ENCODE peak calls at places on chromosomes 4 and X, in five cellular contexts. One of them, this sample, is unnamed.

GRCh38 chrX:72735561-72735960 is 21.5 kb upstream of the PHKA1 start:
- DNase-seq in H9: no peak
- DNase-seq in neuronal stem cell: no peak
- DNase-seq in mesenchymal stem cell: no peak
- DNase-seq in H1: no peak
- DNase-seq in this sample: no peak

GRCh38 chr4:6421397-6421796 is 51.0 kb downstream of the PPP2R2C start:
- DNase-seq in H9: no peak
- DNase-seq in neuronal stem cell: no peak
- DNase-seq in mesenchymal stem cell: no peak
- DNase-seq in H1: no peak
- DNase-seq in this sample: no peak

GRCh38 chr4:147355849-147356248 is 125.0 kb upstream of the EDNRA start:
- DNase-seq in H9: no peak
- DNase-seq in neuronal stem cell: no peak
- DNase-seq in mesenchymal stem cell: peak
- DNase-seq in H1: no peak
- DNase-seq in this sample: no peak

GRCh38 chr4:128831526-128832252 is 22.2 kb downstream of the JADE1 start:
- DNase-seq in H9: peak
- DNase-seq in neuronal stem cell: peak
- DNase-seq in mesenchymal stem cell: peak
- DNase-seq in H1: no peak
- DNase-seq in this sample: no peak

GRCh38 chr4:109462802-109463201 is 29.2 kb downstream of the SEC24B start:
- DNase-seq in H9: no peak
- DNase-seq in neuronal stem cell: no peak
- DNase-seq in mesenchymal stem cell: no peak
- DNase-seq in H1: no peak
- DNase-seq in this sample: no peak

GRCh38 chrX:13669246-13669689 is 16.3 kb downstream of the TCEANC start:
- DNase-seq in H9: no peak
- DNase-seq in neuronal stem cell: no peak
- DNase-seq in mesenchymal stem cell: peak
- DNase-seq in H1: no peak
- DNase-seq in this sample: peak

GRCh38 chr4:3836802-3837601 is 70.8 kb downstream of the ADRA2C start:
- DNase-seq in H9: peak
- DNase-seq in neuronal stem cell: peak
- DNase-seq in mesenchymal stem cell: no peak
- DNase-seq in H1: no peak
- DNase-seq in this sample: no peak

GRCh38 chr4:163165217-163166017 is 1.3 kb downstream of the NAF1 start:
- DNase-seq in H9: no peak
- DNase-seq in neuronal stem cell: no peak
- DNase-seq in mesenchymal stem cell: peak
- DNase-seq in H1: no peak
- DNase-seq in this sample: no peak

GRCh38 chr4:169601016-169601771 is 11.2 kb downstream of the NEK1 start:
- DNase-seq in H9: no peak
- DNase-seq in neuronal stem cell: no peak
- DNase-seq in mesenchymal stem cell: no peak
- DNase-seq in H1: no peak
- DNase-seq in this sample: no peak

GRCh38 chr4:13612569-13612968 is 15.0 kb downstream of the BOD1L1 start:
- DNase-seq in H9: no peak
- DNase-seq in neuronal stem cell: no peak
- DNase-seq in mesenchymal stem cell: peak
- DNase-seq in H1: no peak
- DNase-seq in this sample: no peak

GRCh38 chr4:174496631-174497442 is 25.5 kb downstream of the HPGD start:
- DNase-seq in H9: no peak
- DNase-seq in neuronal stem cell: no peak
- DNase-seq in mesenchymal stem cell: no peak
- DNase-seq in H1: no peak
- DNase-seq in this sample: no peak

GRCh38 chr4:22045051-22045450 is 96.5 kb upstream of the KCNIP4 start:
- DNase-seq in H9: no peak
- DNase-seq in neuronal stem cell: no peak
- DNase-seq in mesenchymal stem cell: no peak
- DNase-seq in H1: no peak
- DNase-seq in this sample: no peak

GRCh38 chr4:38869511-38869910 is 1.9 kb downstream of the FAM114A1 start:
- DNase-seq in H9: no peak
- DNase-seq in neuronal stem cell: no peak
- DNase-seq in mesenchymal stem cell: no peak
- DNase-seq in H1: no peak
- DNase-seq in this sample: no peak

GRCh38 chrX:33183366-33183765 is 28.0 kb downstream of the DMD start:
- DNase-seq in H9: no peak
- DNase-seq in neuronal stem cell: no peak
- DNase-seq in mesenchymal stem cell: peak
- DNase-seq in H1: no peak
- DNase-seq in this sample: no peak

GRCh38 chr4:38717604-38718003 is 53.6 kb downstream of the KLF3 start:
- DNase-seq in H9: no peak
- DNase-seq in neuronal stem cell: no peak
- DNase-seq in mesenchymal stem cell: no peak
- DNase-seq in H1: no peak
- DNase-seq in this sample: no peak

GRCh38 chr4:20532871-20533870 is 167.1 kb upstream of the PACRGL start:
- DNase-seq in H9: no peak
- DNase-seq in neuronal stem cell: no peak
- DNase-seq in mesenchymal stem cell: no peak
- DNase-seq in H1: no peak
- DNase-seq in this sample: no peak

GRCh38 chr4:144582105-144582850 is 63.7 kb upstream of the HHIP start:
- DNase-seq in H9: no peak
- DNase-seq in neuronal stem cell: no peak
- DNase-seq in mesenchymal stem cell: no peak
- DNase-seq in H1: no peak
- DNase-seq in this sample: no peak

GRCh38 chr4:188680004-188680666 is 540.9 kb downstream of the TRIML1 start:
- DNase-seq in H9: no peak
- DNase-seq in neuronal stem cell: no peak
- DNase-seq in mesenchymal stem cell: no peak
- DNase-seq in H1: no peak
- DNase-seq in this sample: no peak

GRCh38 chrX:38156838-38157237 is 63.8 kb downstream of the SRPX start:
- DNase-seq in H9: no peak
- DNase-seq in neuronal stem cell: no peak
- DNase-seq in mesenchymal stem cell: peak
- DNase-seq in H1: no peak
- DNase-seq in this sample: no peak

GRCh38 chr4:160351018-160351417 is 1248.1 kb downstream of the RAPGEF2 start:
- DNase-seq in H9: no peak
- DNase-seq in neuronal stem cell: no peak
- DNase-seq in mesenchymal stem cell: no peak
- DNase-seq in H1: no peak
- DNase-seq in this sample: peak

GRCh38 chr4:124483043-124483906 is 229.3 kb downstream of the ANKRD50 start:
- DNase-seq in H9: peak
- DNase-seq in neuronal stem cell: peak
- DNase-seq in mesenchymal stem cell: peak
- DNase-seq in H1: no peak
- DNase-seq in this sample: peak

GRCh38 chrX:9662148-9662547 is 103.5 kb downstream of the GPR143 start:
- DNase-seq in H9: no peak
- DNase-seq in neuronal stem cell: no peak
- DNase-seq in mesenchymal stem cell: peak
- DNase-seq in H1: no peak
- DNase-seq in this sample: no peak

GRCh38 chr4:88569944-88570455 is 22.3 kb upstream of the HERC3 start:
- DNase-seq in H9: no peak
- DNase-seq in neuronal stem cell: no peak
- DNase-seq in mesenchymal stem cell: no peak
- DNase-seq in H1: no peak
- DNase-seq in this sample: peak

GRCh38 chrX:72060196-72060974 is 71.3 kb downstream of the RTL5 start:
- DNase-seq in H9: peak
- DNase-seq in neuronal stem cell: peak
- DNase-seq in mesenchymal stem cell: no peak
- DNase-seq in H1: no peak
- DNase-seq in this sample: no peak

GRCh38 chrX:144494069-144494468 is 610.2 kb downstream of the UBE2NL start:
- DNase-seq in H9: no peak
- DNase-seq in neuronal stem cell: no peak
- DNase-seq in mesenchymal stem cell: no peak
- DNase-seq in H1: no peak
- DNase-seq in this sample: no peak

GRCh38 chr4:180664766-180665368 is 1578.3 kb upstream of the TENM3 start:
- DNase-seq in H9: peak
- DNase-seq in neuronal stem cell: peak
- DNase-seq in mesenchymal stem cell: peak
- DNase-seq in H1: peak
- DNase-seq in this sample: peak

GRCh38 chr4:72568959-72569718 is at the start of gene ADAMTS3:
- DNase-seq in H9: peak
- DNase-seq in neuronal stem cell: peak
- DNase-seq in mesenchymal stem cell: peak
- DNase-seq in H1: peak
- DNase-seq in this sample: peak

GRCh38 chr4:184713887-184714286 is 20.0 kb downstream of the CENPU start:
- DNase-seq in H9: no peak
- DNase-seq in neuronal stem cell: no peak
- DNase-seq in mesenchymal stem cell: no peak
- DNase-seq in H1: no peak
- DNase-seq in this sample: no peak

GRCh38 chr4:184721254-184721653 is 12.6 kb downstream of the CENPU start:
- DNase-seq in H9: no peak
- DNase-seq in neuronal stem cell: no peak
- DNase-seq in mesenchymal stem cell: no peak
- DNase-seq in H1: no peak
- DNase-seq in this sample: no peak

GRCh38 chr4:184722798-184723197 is 11.1 kb downstream of the CENPU start:
- DNase-seq in H9: no peak
- DNase-seq in neuronal stem cell: no peak
- DNase-seq in mesenchymal stem cell: no peak
- DNase-seq in H1: no peak
- DNase-seq in this sample: no peak

DNA sequence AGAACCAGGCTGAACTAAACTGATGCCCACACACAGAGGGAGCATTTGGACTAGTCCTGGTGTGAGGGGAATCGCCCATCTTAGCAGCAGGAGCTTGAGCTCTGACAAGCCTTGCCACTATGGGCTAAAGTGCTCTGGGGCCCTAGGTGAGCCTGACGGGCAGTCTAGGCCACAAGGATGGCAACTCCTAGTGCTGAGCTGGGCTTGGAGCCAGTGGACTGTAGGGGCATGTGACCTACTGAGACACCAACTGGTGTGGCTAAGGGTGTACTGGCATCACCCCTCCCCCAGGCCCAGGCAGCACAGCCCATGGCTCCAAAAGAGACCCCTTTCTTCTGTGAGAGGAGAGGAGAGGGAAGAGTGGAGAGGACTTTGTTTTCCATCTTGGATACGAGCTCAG is 14.5 kb downstream of the CENPU start:
- DNase-seq in H9: no peak
- DNase-seq in neuronal stem cell: no peak
- DNase-seq in mesenchymal stem cell: no peak
- DNase-seq in H1: no peak
- DNase-seq in this sample: no peak
- H3K23ac ChIP-seq in H9: no peak
- H3K23ac ChIP-seq in neuronal stem cell: no peak
- H3K23ac ChIP-seq in mesenchymal stem cell: no peak
- H3K23ac ChIP-seq in H1: no peak
- H3K23ac ChIP-seq in this sample: peak

DNA sequence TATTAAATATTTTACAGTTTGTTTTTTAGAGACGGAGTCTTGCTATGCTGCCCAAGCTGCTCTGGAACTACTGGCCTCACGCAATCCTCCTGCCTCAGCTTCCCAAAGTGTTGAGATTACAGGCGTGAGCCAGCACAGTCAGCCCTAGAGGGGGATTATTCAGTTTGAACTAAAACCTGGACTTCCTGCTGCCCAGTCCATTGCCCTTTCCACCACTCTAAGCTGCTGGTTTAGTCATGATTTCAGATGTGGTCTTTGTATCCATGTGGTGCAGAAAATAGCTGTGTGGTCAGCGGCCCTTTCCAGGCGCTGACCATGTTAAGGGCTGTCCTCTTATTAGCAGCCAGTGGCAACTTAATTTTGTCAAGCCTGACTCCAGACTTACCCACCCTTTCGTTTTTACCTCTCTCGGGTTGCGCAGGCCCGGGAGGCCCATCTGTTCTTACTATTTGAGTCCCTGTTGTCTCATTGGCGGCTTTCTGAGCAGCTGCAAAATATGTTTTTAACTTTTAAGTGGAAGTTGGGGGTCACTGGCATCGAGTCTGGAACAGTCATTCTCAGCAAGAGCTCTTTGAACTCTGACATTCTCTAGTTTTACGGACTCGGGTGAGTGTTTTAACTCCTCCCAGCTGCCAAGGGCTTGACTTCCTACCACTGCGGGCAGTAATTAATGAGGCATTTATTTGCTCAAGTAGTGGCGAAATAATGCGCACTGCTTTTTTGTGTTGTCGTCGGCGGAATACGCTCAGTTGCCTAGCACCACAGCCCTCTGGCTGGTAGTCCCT is 772 bp upstream of the VMA21 start:
- DNase-seq in H9: no peak
- DNase-seq in neuronal stem cell: no peak
- DNase-seq in mesenchymal stem cell: peak
- DNase-seq in H1: no peak
- DNase-seq in this sample: peak
- H4K8ac ChIP-seq in H9: no peak
- H4K8ac ChIP-seq in neuronal stem cell: no peak
- H4K8ac ChIP-seq in mesenchymal stem cell: peak
- H4K8ac ChIP-seq in H1: peak
- H4K8ac ChIP-seq in this sample: peak

GRCh38 chr4:122826596-122827257 is at the start of gene FGF2:
- DNase-seq in H9: peak
- DNase-seq in neuronal stem cell: peak
- DNase-seq in mesenchymal stem cell: peak
- DNase-seq in H1: peak
- DNase-seq in this sample: no peak
- H2BK12ac ChIP-seq in H9: peak
- H2BK12ac ChIP-seq in neuronal stem cell: peak
- H2BK12ac ChIP-seq in mesenchymal stem cell: no peak
- H2BK12ac ChIP-seq in H1: peak
- H2BK12ac ChIP-seq in this sample: no peak

GRCh38 chr4:60746172-60746571 is 454.0 kb upstream of the ADGRL3 start:
- DNase-seq in H9: no peak
- DNase-seq in neuronal stem cell: no peak
- DNase-seq in mesenchymal stem cell: no peak
- DNase-seq in H1: no peak
- DNase-seq in this sample: peak

GRCh38 chr4:60750962-60751361 is 449.2 kb upstream of the ADGRL3 start:
- DNase-seq in H9: no peak
- DNase-seq in neuronal stem cell: no peak
- DNase-seq in mesenchymal stem cell: no peak
- DNase-seq in H1: no peak
- DNase-seq in this sample: no peak
- H3K23ac ChIP-seq in H9: no peak
- H3K23ac ChIP-seq in neuronal stem cell: no peak
- H3K23ac ChIP-seq in mesenchymal stem cell: no peak
- H3K23ac ChIP-seq in H1: no peak
- H3K23ac ChIP-seq in this sample: no peak

This sample was measured in trophoblast cell.